ENCODE peak calls at places on chromosomes 7 and 10, in seven cellular contexts. One of them, this sample, is unnamed.

GRCh38 chr10:72736176-72736795 is 44.3 kb downstream of the MCU start:
- DNase-seq in epithelial cell of esophagus: peak
- DNase-seq in head of caudate nucleus: no peak
- DNase-seq in GM23338: no peak
- DNase-seq in SK-MEL-5: no peak
- DNase-seq in AG09309: no peak
- DNase-seq in activated T-helper 1 cell treated with anti-CD3 and anti-CD28 coated beads, Interleukin-2, amount 50 U/mL, for 16 hours: no peak
- DNase-seq in this sample: no peak

GRCh38 chr7:111708072-111708471 is 145.8 kb upstream of the IMMP2L start:
- DNase-seq in SK-MEL-5: no peak
- DNase-seq in activated T-helper 1 cell treated with anti-CD3 and anti-CD28 coated beads, Interleukin-2, amount 50 U/mL, for 16 hours: no peak
- DNase-seq in head of caudate nucleus: no peak
- DNase-seq in epithelial cell of esophagus: no peak
- DNase-seq in AG09309: no peak
- DNase-seq in GM23338: no peak
- DNase-seq in this sample: no peak

GRCh38 chr7:143504937-143505297 is 27.2 kb downstream of the TAS2R41 start:
- DNase-seq in GM23338: peak
- DNase-seq in head of caudate nucleus: no peak
- DNase-seq in epithelial cell of esophagus: no peak
- DNase-seq in AG09309: no peak
- DNase-seq in SK-MEL-5: peak
- DNase-seq in activated T-helper 1 cell treated with anti-CD3 and anti-CD28 coated beads, Interleukin-2, amount 50 U/mL, for 16 hours: no peak
- DNase-seq in this sample: no peak

GRCh38 chr10:7529638-7530037 is 118.8 kb upstream of the SFMBT2 start:
- DNase-seq in epithelial cell of esophagus: peak
- DNase-seq in AG09309: no peak
- DNase-seq in SK-MEL-5: peak
- DNase-seq in head of caudate nucleus: peak
- DNase-seq in GM23338: peak
- DNase-seq in activated T-helper 1 cell treated with anti-CD3 and anti-CD28 coated beads, Interleukin-2, amount 50 U/mL, for 16 hours: no peak
- DNase-seq in this sample: no peak

GRCh38 chr7:5599543-5600200 is 176.0 kb upstream of the TNRC18 start:
- DNase-seq in head of caudate nucleus: peak
- DNase-seq in activated T-helper 1 cell treated with anti-CD3 and anti-CD28 coated beads, Interleukin-2, amount 50 U/mL, for 16 hours: no peak
- DNase-seq in SK-MEL-5: no peak
- DNase-seq in epithelial cell of esophagus: no peak
- DNase-seq in GM23338: no peak
- DNase-seq in AG09309: no peak
- DNase-seq in this sample: no peak

GRCh38 chr7:100566018-100566531 is 7.6 kb downstream of the SAP25 start:
- DNase-seq in activated T-helper 1 cell treated with anti-CD3 and anti-CD28 coated beads, Interleukin-2, amount 50 U/mL, for 16 hours: no peak
- DNase-seq in SK-MEL-5: no peak
- DNase-seq in head of caudate nucleus: no peak
- DNase-seq in AG09309: no peak
- DNase-seq in GM23338: no peak
- DNase-seq in epithelial cell of esophagus: no peak
- DNase-seq in this sample: no peak

GRCh38 chr7:23530355-23530754 is 1.4 kb downstream of the TRA2A start:
- DNase-seq in GM23338: peak
- DNase-seq in activated T-helper 1 cell treated with anti-CD3 and anti-CD28 coated beads, Interleukin-2, amount 50 U/mL, for 16 hours: no peak
- DNase-seq in SK-MEL-5: no peak
- DNase-seq in AG09309: no peak
- DNase-seq in epithelial cell of esophagus: peak
- DNase-seq in head of caudate nucleus: no peak
- DNase-seq in this sample: no peak

GRCh38 chr10:52621635-52622079 is 150.9 kb downstream of the MBL2 start:
- DNase-seq in GM23338: no peak
- DNase-seq in SK-MEL-5: no peak
- DNase-seq in AG09309: peak
- DNase-seq in activated T-helper 1 cell treated with anti-CD3 and anti-CD28 coated beads, Interleukin-2, amount 50 U/mL, for 16 hours: no peak
- DNase-seq in epithelial cell of esophagus: no peak
- DNase-seq in head of caudate nucleus: no peak
- DNase-seq in this sample: no peak

GRCh38 chr10:14878266-14879054 is at the start of gene SUV39H2:
- DNase-seq in epithelial cell of esophagus: peak
- DNase-seq in activated T-helper 1 cell treated with anti-CD3 and anti-CD28 coated beads, Interleukin-2, amount 50 U/mL, for 16 hours: peak
- DNase-seq in head of caudate nucleus: peak
- DNase-seq in SK-MEL-5: peak
- DNase-seq in GM23338: peak
- DNase-seq in AG09309: peak
- DNase-seq in this sample: peak

GRCh38 chr7:51229620-51230323 is 86.8 kb downstream of the COBL start:
- DNase-seq in epithelial cell of esophagus: no peak
- DNase-seq in activated T-helper 1 cell treated with anti-CD3 and anti-CD28 coated beads, Interleukin-2, amount 50 U/mL, for 16 hours: no peak
- DNase-seq in head of caudate nucleus: peak
- DNase-seq in GM23338: no peak
- DNase-seq in SK-MEL-5: no peak
- DNase-seq in AG09309: no peak
- DNase-seq in this sample: no peak

GRCh38 chr7:114931656-114932011 is 9.7 kb downstream of the MDFIC start:
- DNase-seq in AG09309: no peak
- DNase-seq in epithelial cell of esophagus: no peak
- DNase-seq in activated T-helper 1 cell treated with anti-CD3 and anti-CD28 coated beads, Interleukin-2, amount 50 U/mL, for 16 hours: no peak
- DNase-seq in SK-MEL-5: peak
- DNase-seq in GM23338: no peak
- DNase-seq in head of caudate nucleus: no peak
- DNase-seq in this sample: peak

GRCh38 chr7:17709127-17709526 is 231.2 kb downstream of the SNX13 start:
- DNase-seq in SK-MEL-5: no peak
- DNase-seq in AG09309: no peak
- DNase-seq in GM23338: no peak
- DNase-seq in activated T-helper 1 cell treated with anti-CD3 and anti-CD28 coated beads, Interleukin-2, amount 50 U/mL, for 16 hours: no peak
- DNase-seq in epithelial cell of esophagus: no peak
- DNase-seq in head of caudate nucleus: no peak
- DNase-seq in this sample: no peak

GRCh38 chr7:154777023-154777422 is 225.9 kb downstream of the PAXIP1 start:
- DNase-seq in activated T-helper 1 cell treated with anti-CD3 and anti-CD28 coated beads, Interleukin-2, amount 50 U/mL, for 16 hours: no peak
- DNase-seq in AG09309: no peak
- DNase-seq in SK-MEL-5: peak
- DNase-seq in GM23338: no peak
- DNase-seq in head of caudate nucleus: peak
- DNase-seq in epithelial cell of esophagus: peak
- DNase-seq in this sample: no peak

GRCh38 chr10:131804551-131805295 is 96.1 kb upstream of the PPP2R2D start:
- DNase-seq in AG09309: no peak
- DNase-seq in activated T-helper 1 cell treated with anti-CD3 and anti-CD28 coated beads, Interleukin-2, amount 50 U/mL, for 16 hours: no peak
- DNase-seq in head of caudate nucleus: no peak
- DNase-seq in SK-MEL-5: no peak
- DNase-seq in GM23338: no peak
- DNase-seq in epithelial cell of esophagus: no peak
- DNase-seq in this sample: no peak

GRCh38 chr7:115229401-115230083 is 307.6 kb downstream of the MDFIC start:
- DNase-seq in AG09309: no peak
- DNase-seq in activated T-helper 1 cell treated with anti-CD3 and anti-CD28 coated beads, Interleukin-2, amount 50 U/mL, for 16 hours: no peak
- DNase-seq in head of caudate nucleus: no peak
- DNase-seq in SK-MEL-5: no peak
- DNase-seq in epithelial cell of esophagus: no peak
- DNase-seq in GM23338: no peak
- DNase-seq in this sample: no peak

GRCh38 chr7:55565693-55566092 is 6.6 kb downstream of the VOPP1 start:
- DNase-seq in epithelial cell of esophagus: no peak
- DNase-seq in activated T-helper 1 cell treated with anti-CD3 and anti-CD28 coated beads, Interleukin-2, amount 50 U/mL, for 16 hours: no peak
- DNase-seq in GM23338: no peak
- DNase-seq in SK-MEL-5: peak
- DNase-seq in head of caudate nucleus: no peak
- DNase-seq in AG09309: no peak
- DNase-seq in this sample: no peak

GRCh38 chr10:63642808-63643207 is 121.6 kb downstream of the REEP3 start:
- DNase-seq in AG09309: no peak
- DNase-seq in head of caudate nucleus: no peak
- DNase-seq in SK-MEL-5: no peak
- DNase-seq in activated T-helper 1 cell treated with anti-CD3 and anti-CD28 coated beads, Interleukin-2, amount 50 U/mL, for 16 hours: no peak
- DNase-seq in epithelial cell of esophagus: no peak
- DNase-seq in GM23338: no peak
- DNase-seq in this sample: no peak

GRCh38 chr10:47062801-47063200 is 151.6 kb downstream of the PTPN20 start:
- DNase-seq in SK-MEL-5: peak
- DNase-seq in epithelial cell of esophagus: no peak
- DNase-seq in AG09309: no peak
- DNase-seq in activated T-helper 1 cell treated with anti-CD3 and anti-CD28 coated beads, Interleukin-2, amount 50 U/mL, for 16 hours: no peak
- DNase-seq in head of caudate nucleus: no peak
- DNase-seq in GM23338: peak
- DNase-seq in this sample: no peak

GRCh38 chr10:115063702-115064479 is 29.3 kb upstream of the ATRNL1 start:
- DNase-seq in head of caudate nucleus: no peak
- DNase-seq in GM23338: no peak
- DNase-seq in epithelial cell of esophagus: no peak
- DNase-seq in activated T-helper 1 cell treated with anti-CD3 and anti-CD28 coated beads, Interleukin-2, amount 50 U/mL, for 16 hours: no peak
- DNase-seq in AG09309: no peak
- DNase-seq in SK-MEL-5: no peak
- DNase-seq in this sample: no peak

GRCh38 chr10:33136271-33136670 is 178.2 kb upstream of the ITGB1 start:
- DNase-seq in AG09309: no peak
- DNase-seq in head of caudate nucleus: peak
- DNase-seq in GM23338: no peak
- DNase-seq in activated T-helper 1 cell treated with anti-CD3 and anti-CD28 coated beads, Interleukin-2, amount 50 U/mL, for 16 hours: no peak
- DNase-seq in SK-MEL-5: no peak
- DNase-seq in epithelial cell of esophagus: peak
- DNase-seq in this sample: no peak

GRCh38 chr10:4801405-4801804 is 24.6 kb upstream of the AKR1E2 start:
- DNase-seq in activated T-helper 1 cell treated with anti-CD3 and anti-CD28 coated beads, Interleukin-2, amount 50 U/mL, for 16 hours: no peak
- DNase-seq in head of caudate nucleus: no peak
- DNase-seq in AG09309: no peak
- DNase-seq in epithelial cell of esophagus: no peak
- DNase-seq in GM23338: peak
- DNase-seq in SK-MEL-5: no peak
- DNase-seq in this sample: no peak

GRCh38 chr10:79184141-79184625 is 115.4 kb downstream of the ZMIZ1 start:
- DNase-seq in epithelial cell of esophagus: peak
- DNase-seq in activated T-helper 1 cell treated with anti-CD3 and anti-CD28 coated beads, Interleukin-2, amount 50 U/mL, for 16 hours: no peak
- DNase-seq in head of caudate nucleus: no peak
- DNase-seq in AG09309: peak
- DNase-seq in SK-MEL-5: no peak
- DNase-seq in GM23338: no peak
- DNase-seq in this sample: peak

GRCh38 chr10:49327036-49327813 is 28.3 kb downstream of the C10orf71 start:
- DNase-seq in SK-MEL-5: no peak
- DNase-seq in AG09309: no peak
- DNase-seq in activated T-helper 1 cell treated with anti-CD3 and anti-CD28 coated beads, Interleukin-2, amount 50 U/mL, for 16 hours: no peak
- DNase-seq in epithelial cell of esophagus: no peak
- DNase-seq in GM23338: no peak
- DNase-seq in head of caudate nucleus: no peak
- DNase-seq in this sample: no peak

GRCh38 chr10:88932539-88933256 is 19.9 kb downstream of the ACTA2 start:
- DNase-seq in epithelial cell of esophagus: peak
- DNase-seq in activated T-helper 1 cell treated with anti-CD3 and anti-CD28 coated beads, Interleukin-2, amount 50 U/mL, for 16 hours: no peak
- DNase-seq in AG09309: peak
- DNase-seq in head of caudate nucleus: peak
- DNase-seq in SK-MEL-5: peak
- DNase-seq in GM23338: peak
- DNase-seq in this sample: peak

GRCh38 chr10:83917519-83918506 is 221.5 kb upstream of the GHITM start:
- DNase-seq in epithelial cell of esophagus: peak
- DNase-seq in head of caudate nucleus: peak
- DNase-seq in GM23338: peak
- DNase-seq in activated T-helper 1 cell treated with anti-CD3 and anti-CD28 coated beads, Interleukin-2, amount 50 U/mL, for 16 hours: no peak
- DNase-seq in AG09309: no peak
- DNase-seq in SK-MEL-5: peak
- DNase-seq in this sample: no peak

GRCh38 chr7:83486957-83487356 is 162.0 kb downstream of the SEMA3E start:
- DNase-seq in activated T-helper 1 cell treated with anti-CD3 and anti-CD28 coated beads, Interleukin-2, amount 50 U/mL, for 16 hours: no peak
- DNase-seq in AG09309: no peak
- DNase-seq in SK-MEL-5: no peak
- DNase-seq in epithelial cell of esophagus: peak
- DNase-seq in head of caudate nucleus: no peak
- DNase-seq in GM23338: no peak
- DNase-seq in this sample: no peak

GRCh38 chr10:1824928-1825327 is 87.6 kb upstream of the ADARB2 start:
- DNase-seq in SK-MEL-5: no peak
- DNase-seq in epithelial cell of esophagus: no peak
- DNase-seq in AG09309: no peak
- DNase-seq in GM23338: no peak
- DNase-seq in head of caudate nucleus: no peak
- DNase-seq in activated T-helper 1 cell treated with anti-CD3 and anti-CD28 coated beads, Interleukin-2, amount 50 U/mL, for 16 hours: no peak
- DNase-seq in this sample: no peak

GRCh38 chr10:7585228-7585627 is 81.5 kb downstream of the ITIH5 start:
- DNase-seq in head of caudate nucleus: no peak
- DNase-seq in SK-MEL-5: no peak
- DNase-seq in activated T-helper 1 cell treated with anti-CD3 and anti-CD28 coated beads, Interleukin-2, amount 50 U/mL, for 16 hours: no peak
- DNase-seq in AG09309: no peak
- DNase-seq in epithelial cell of esophagus: no peak
- DNase-seq in GM23338: no peak
- DNase-seq in this sample: no peak

GRCh38 chr10:74078037-74078436 is 72.6 kb downstream of the AP3M1 start:
- DNase-seq in epithelial cell of esophagus: no peak
- DNase-seq in activated T-helper 1 cell treated with anti-CD3 and anti-CD28 coated beads, Interleukin-2, amount 50 U/mL, for 16 hours: no peak
- DNase-seq in SK-MEL-5: no peak
- DNase-seq in GM23338: no peak
- DNase-seq in AG09309: no peak
- DNase-seq in head of caudate nucleus: no peak
- DNase-seq in this sample: no peak

GRCh38 chr7:90766814-90767564 is 170.9 kb downstream of the CDK14 start:
- DNase-seq in epithelial cell of esophagus: peak
- DNase-seq in activated T-helper 1 cell treated with anti-CD3 and anti-CD28 coated beads, Interleukin-2, amount 50 U/mL, for 16 hours: no peak
- DNase-seq in GM23338: no peak
- DNase-seq in head of caudate nucleus: peak
- DNase-seq in AG09309: no peak
- DNase-seq in SK-MEL-5: no peak
- DNase-seq in this sample: peak

GRCh38 chr10:43574035-43574892 is at the start of gene ZNF239:
- DNase-seq in epithelial cell of esophagus: peak
- DNase-seq in SK-MEL-5: peak
- DNase-seq in GM23338: peak
- DNase-seq in AG09309: peak
- DNase-seq in head of caudate nucleus: peak
- DNase-seq in activated T-helper 1 cell treated with anti-CD3 and anti-CD28 coated beads, Interleukin-2, amount 50 U/mL, for 16 hours: peak
- DNase-seq in this sample: peak

GRCh38 chr7:86867163-86867762 is 192.2 kb downstream of the ELAPOR2 start:
- DNase-seq in activated T-helper 1 cell treated with anti-CD3 and anti-CD28 coated beads, Interleukin-2, amount 50 U/mL, for 16 hours: no peak
- DNase-seq in AG09309: no peak
- DNase-seq in GM23338: peak
- DNase-seq in SK-MEL-5: no peak
- DNase-seq in head of caudate nucleus: peak
- DNase-seq in epithelial cell of esophagus: no peak
- DNase-seq in this sample: no peak

GRCh38 chr7:2519119-2519930 is at the start of gene LFNG:
- DNase-seq in activated T-helper 1 cell treated with anti-CD3 and anti-CD28 coated beads, Interleukin-2, amount 50 U/mL, for 16 hours: peak
- DNase-seq in AG09309: peak
- DNase-seq in head of caudate nucleus: peak
- DNase-seq in GM23338: peak
- DNase-seq in SK-MEL-5: peak
- DNase-seq in epithelial cell of esophagus: peak
- DNase-seq in this sample: peak